ENCODE peak calls at places on chromosomes 13 and 19, in four cellular contexts. E, C, G and O are unnamed samples.

GRCh38 chr19:2333807-2334211 is 5.3 kb downstream of the SPPL2B start:
- DNase-seq in E (no peak), C (no peak), G (no peak), O (no peak)

GRCh38 chr19:45577111-45577905 is 7.3 kb downstream of the OPA3 start:
- DNase-seq in E (no peak), C (peak), G (peak), O (peak)

GRCh38 chr13:97278395-97279078 is 56.4 kb downstream of the MBNL2 start:
- DNase-seq in E (no peak), C (peak), G (no peak), O (peak)

GRCh38 chr19:1243768-1244692 is 2.5 kb downstream of the ATP5F1D start:
- DNase-seq in E (peak), C (peak), G (peak), O (peak)

GRCh38 chr19:20558011-20558410 is 7.6 kb downstream of the ZNF737 start:
- DNase-seq in E (no peak), C (no peak), G (no peak), O (no peak)

GRCh38 chr13:112217431-112217830 is 150.5 kb downstream of the SOX1 start:
- DNase-seq in E (no peak), C (no peak), G (no peak), O (no peak)

GRCh38 chr19:41297628-41298326 is 12.2 kb upstream of the CCDC97 start:
- DNase-seq in E (no peak), C (no peak), G (no peak), O (no peak)

GRCh38 chr13:110290811-110291210 is 16.1 kb downstream of the COL4A1 start:
- DNase-seq in E (no peak), C (no peak), G (no peak), O (no peak)

GRCh38 chr13:32121316-32121715 is 89.7 kb downstream of the FRY start:
- DNase-seq in E (no peak), C (no peak), G (no peak), O (no peak)

GRCh38 chr19:3670796-3671679 is 29.2 kb downstream of the PIP5K1C start:
- DNase-seq in E (no peak), C (no peak), G (no peak), O (no peak)

GRCh38 chr19:7932930-7933300 is 7.0 kb upstream of the CTXN1 start:
- DNase-seq in E (no peak), C (no peak), G (no peak), O (no peak)

GRCh38 chr13:45102136-45102802 is 18.0 kb upstream of the GTF2F2 start:
- DNase-seq in E (no peak), C (no peak), G (no peak), O (no peak)

GRCh38 chr13:89746554-89746953 is 1600.9 kb upstream of the MIR17HG start:
- DNase-seq in E (no peak), C (no peak), G (no peak), O (no peak)

GRCh38 chr13:109093988-109094387 is 464.6 kb downstream of the MYO16 start:
- DNase-seq in E (no peak), C (no peak), G (no peak), O (no peak)

GRCh38 chr13:26344980-26345379 is 91.1 kb downstream of the CDK8 start:
- DNase-seq in E (no peak), C (no peak), G (no peak), O (no peak)

GRCh38 chr13:46339035-46339666 is 47.9 kb downstream of the RUBCNL start:
- DNase-seq in E (no peak), C (peak), G (no peak), O (peak)

GRCh38 chr19:7933411-7933810 is 7.5 kb upstream of the CTXN1 start:
- DNase-seq in E (no peak), C (no peak), G (no peak), O (no peak)

GRCh38 chr13:38202730-38203129 is 146.9 kb upstream of the UFM1 start:
- DNase-seq in E (no peak), C (peak), G (peak), O (peak)

GRCh38 chr19:35505956-35506355 is 7.5 kb downstream of the DMKN start:
- DNase-seq in E (no peak), C (no peak), G (no peak), O (no peak)

GRCh38 chr13:51557875-51558604 is 26.2 kb upstream of the WDFY2 start:
- DNase-seq in E (no peak), C (peak), G (peak), O (peak)

GRCh38 chr19:35231956-35232746 is 3.6 kb upstream of the FAM187B start:
- DNase-seq in E (no peak), C (no peak), G (no peak), O (no peak)

GRCh38 chr13:79459906-79460305 is 21.0 kb upstream of the NDFIP2 start:
- DNase-seq in E (no peak), C (peak), G (peak), O (peak)